ENCODE peak calls at places on chromosome 12, in seven cellular contexts. One of them, this sample, is unnamed.

GRCh38 chr12:50224026-50224692 is 57.0 kb upstream of the CERS5 start:
- DNase-seq in Calu3: peak
- DNase-seq in mammary epithelial cell: peak
- DNase-seq in dorsolateral prefrontal cortex: no peak
- DNase-seq in IMR-90: peak
- DNase-seq in endothelial cell: no peak
- DNase-seq in left ventricle myocardium inferior: no peak
- DNase-seq in this sample: no peak

GRCh38 chr12:28110329-28110728 is 79.9 kb upstream of the CCDC91 start:
- DNase-seq in IMR-90: no peak
- DNase-seq in endothelial cell: no peak
- DNase-seq in dorsolateral prefrontal cortex: no peak
- DNase-seq in mammary epithelial cell: no peak
- DNase-seq in left ventricle myocardium inferior: no peak
- DNase-seq in Calu3: no peak
- DNase-seq in this sample: no peak

GRCh38 chr12:29148958-29149690 is at the start of gene FAR2:
- DNase-seq in mammary epithelial cell: peak
- DNase-seq in IMR-90: no peak
- DNase-seq in Calu3: peak
- DNase-seq in endothelial cell: peak
- DNase-seq in left ventricle myocardium inferior: peak
- DNase-seq in dorsolateral prefrontal cortex: peak
- DNase-seq in this sample: no peak

GRCh38 chr12:67748761-67749075 is 100.2 kb downstream of the DYRK2 start:
- DNase-seq in dorsolateral prefrontal cortex: no peak
- DNase-seq in IMR-90: peak
- DNase-seq in left ventricle myocardium inferior: no peak
- DNase-seq in mammary epithelial cell: peak
- DNase-seq in endothelial cell: no peak
- DNase-seq in Calu3: no peak
- DNase-seq in this sample: no peak

GRCh38 chr12:79975143-79975542 is 40.2 kb upstream of the PPP1R12A start:
- DNase-seq in endothelial cell: no peak
- DNase-seq in left ventricle myocardium inferior: no peak
- DNase-seq in mammary epithelial cell: no peak
- DNase-seq in dorsolateral prefrontal cortex: no peak
- DNase-seq in Calu3: no peak
- DNase-seq in IMR-90: no peak
- DNase-seq in this sample: no peak

GRCh38 chr12:19616781-19617180 is 177.5 kb downstream of the AEBP2 start:
- DNase-seq in IMR-90: no peak
- DNase-seq in left ventricle myocardium inferior: no peak
- DNase-seq in mammary epithelial cell: no peak
- DNase-seq in Calu3: no peak
- DNase-seq in dorsolateral prefrontal cortex: no peak
- DNase-seq in endothelial cell: no peak
- DNase-seq in this sample: no peak

GRCh38 chr12:121295123-121295745 is 1.3 kb downstream of the CAMKK2 start:
- DNase-seq in Calu3: peak
- DNase-seq in IMR-90: no peak
- DNase-seq in mammary epithelial cell: no peak
- DNase-seq in dorsolateral prefrontal cortex: no peak
- DNase-seq in left ventricle myocardium inferior: no peak
- DNase-seq in endothelial cell: no peak
- DNase-seq in this sample: no peak

GRCh38 chr12:111330800-111331752 is 37.8 kb downstream of the PHETA1 start:
- DNase-seq in mammary epithelial cell: peak
- DNase-seq in Calu3: peak
- DNase-seq in IMR-90: peak
- DNase-seq in dorsolateral prefrontal cortex: no peak
- DNase-seq in left ventricle myocardium inferior: no peak
- DNase-seq in endothelial cell: no peak
- DNase-seq in this sample: no peak

GRCh38 chr12:68080577-68080976 is 79.0 kb downstream of the IFNG start:
- DNase-seq in dorsolateral prefrontal cortex: no peak
- DNase-seq in Calu3: no peak
- DNase-seq in mammary epithelial cell: no peak
- DNase-seq in IMR-90: no peak
- DNase-seq in left ventricle myocardium inferior: no peak
- DNase-seq in endothelial cell: no peak
- DNase-seq in this sample: no peak

GRCh38 chr12:32419520-32419960 is 20.2 kb downstream of the FGD4 start:
- DNase-seq in Calu3: no peak
- DNase-seq in IMR-90: peak
- DNase-seq in left ventricle myocardium inferior: no peak
- DNase-seq in dorsolateral prefrontal cortex: no peak
- DNase-seq in mammary epithelial cell: peak
- DNase-seq in endothelial cell: no peak
- DNase-seq in this sample: no peak

GRCh38 chr12:96447256-96447655 is 42.1 kb upstream of the CFAP54 start:
- DNase-seq in left ventricle myocardium inferior: no peak
- DNase-seq in Calu3: no peak
- DNase-seq in mammary epithelial cell: no peak
- DNase-seq in endothelial cell: no peak
- DNase-seq in dorsolateral prefrontal cortex: no peak
- DNase-seq in IMR-90: no peak
- DNase-seq in this sample: no peak

GRCh38 chr12:48968467-48968866 is 3.1 kb downstream of the WNT10B start:
- DNase-seq in Calu3: no peak
- DNase-seq in left ventricle myocardium inferior: no peak
- DNase-seq in mammary epithelial cell: no peak
- DNase-seq in dorsolateral prefrontal cortex: no peak
- DNase-seq in endothelial cell: no peak
- DNase-seq in IMR-90: no peak
- DNase-seq in this sample: no peak

GRCh38 chr12:40921563-40922163 is 229.4 kb downstream of the CNTN1 start:
- DNase-seq in endothelial cell: no peak
- DNase-seq in left ventricle myocardium inferior: no peak
- DNase-seq in mammary epithelial cell: no peak
- DNase-seq in dorsolateral prefrontal cortex: no peak
- DNase-seq in IMR-90: peak
- DNase-seq in Calu3: no peak
- DNase-seq in this sample: no peak

GRCh38 chr12:114700392-114701103 is 16.6 kb upstream of the TBX3 start:
- DNase-seq in endothelial cell: no peak
- DNase-seq in IMR-90: no peak
- DNase-seq in left ventricle myocardium inferior: no peak
- DNase-seq in mammary epithelial cell: no peak
- DNase-seq in Calu3: no peak
- DNase-seq in dorsolateral prefrontal cortex: no peak
- DNase-seq in this sample: no peak

GRCh38 chr12:127205781-127206535 is 1061.0 kb upstream of the TMEM132C start:
- DNase-seq in mammary epithelial cell: no peak
- DNase-seq in dorsolateral prefrontal cortex: no peak
- DNase-seq in left ventricle myocardium inferior: no peak
- DNase-seq in endothelial cell: no peak
- DNase-seq in IMR-90: no peak
- DNase-seq in Calu3: no peak
- DNase-seq in this sample: no peak

GRCh38 chr12:26744697-26745440 is 88.1 kb downstream of the ITPR2 start:
- DNase-seq in IMR-90: no peak
- DNase-seq in left ventricle myocardium inferior: no peak
- DNase-seq in endothelial cell: no peak
- DNase-seq in mammary epithelial cell: no peak
- DNase-seq in Calu3: no peak
- DNase-seq in dorsolateral prefrontal cortex: no peak
- DNase-seq in this sample: no peak

GRCh38 chr12:1093166-1093751 is 102.2 kb downstream of the ERC1 start:
- DNase-seq in left ventricle myocardium inferior: no peak
- DNase-seq in mammary epithelial cell: peak
- DNase-seq in endothelial cell: peak
- DNase-seq in Calu3: peak
- DNase-seq in dorsolateral prefrontal cortex: no peak
- DNase-seq in IMR-90: peak
- DNase-seq in this sample: no peak

GRCh38 chr12:128820723-128821432 is 2.9 kb downstream of the SLC15A4 start:
- DNase-seq in Calu3: no peak
- DNase-seq in mammary epithelial cell: no peak
- DNase-seq in left ventricle myocardium inferior: peak
- DNase-seq in endothelial cell: no peak
- DNase-seq in IMR-90: no peak
- DNase-seq in dorsolateral prefrontal cortex: no peak
- DNase-seq in this sample: no peak

GRCh38 chr12:57372233-57372632 is 58.6 kb downstream of the R3HDM2 start:
- DNase-seq in IMR-90: peak
- DNase-seq in Calu3: no peak
- DNase-seq in endothelial cell: no peak
- DNase-seq in dorsolateral prefrontal cortex: no peak
- DNase-seq in mammary epithelial cell: no peak
- DNase-seq in left ventricle myocardium inferior: no peak
- DNase-seq in this sample: peak

GRCh38 chr12:64004639-64005038 is 160.1 kb downstream of the SRGAP1 start:
- DNase-seq in mammary epithelial cell: no peak
- DNase-seq in left ventricle myocardium inferior: no peak
- DNase-seq in IMR-90: peak
- DNase-seq in endothelial cell: no peak
- DNase-seq in dorsolateral prefrontal cortex: no peak
- DNase-seq in Calu3: no peak
- DNase-seq in this sample: no peak

GRCh38 chr12:5954661-5955060 is 9.6 kb upstream of the ANO2 start:
- DNase-seq in endothelial cell: no peak
- DNase-seq in Calu3: no peak
- DNase-seq in mammary epithelial cell: no peak
- DNase-seq in left ventricle myocardium inferior: no peak
- DNase-seq in IMR-90: no peak
- DNase-seq in dorsolateral prefrontal cortex: no peak
- DNase-seq in this sample: no peak

DNA sequence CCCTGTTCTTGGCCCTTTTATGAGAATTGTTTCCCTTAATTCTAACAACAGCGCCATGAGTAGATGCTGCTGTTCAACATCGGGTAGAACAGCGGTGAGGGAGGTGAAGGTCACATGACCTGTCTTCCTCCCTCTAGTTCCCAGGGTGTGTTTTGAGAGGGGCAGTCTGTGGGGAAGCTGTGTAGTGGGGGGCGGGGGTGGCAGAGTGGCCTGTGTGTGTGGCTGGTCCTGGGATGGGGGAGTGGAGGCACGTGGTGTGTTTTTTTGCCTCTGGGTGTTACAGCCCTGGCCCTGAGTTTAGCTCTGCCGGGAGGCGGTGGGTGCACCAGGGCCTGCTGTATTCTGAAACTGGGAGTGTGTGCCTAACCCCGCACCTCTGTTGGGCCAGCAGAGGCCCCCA is 202.7 kb downstream of the TSPAN9 start:
- DNase-seq in mammary epithelial cell: no peak
- DNase-seq in dorsolateral prefrontal cortex: no peak
- DNase-seq in Calu3: no peak
- DNase-seq in IMR-90: no peak
- DNase-seq in left ventricle myocardium inferior: no peak
- DNase-seq in endothelial cell: no peak
- DNase-seq in this sample: no peak
- TF ChIP-seq CTCF in mammary epithelial cell: no peak
- TF ChIP-seq CTCF in dorsolateral prefrontal cortex: no peak
- TF ChIP-seq CTCF in Calu3: no peak
- TF ChIP-seq CTCF in IMR-90: no peak
- TF ChIP-seq CTCF in left ventricle myocardium inferior: no peak
- TF ChIP-seq CTCF in endothelial cell: no peak
- TF ChIP-seq CTCF in this sample: no peak

DNA sequence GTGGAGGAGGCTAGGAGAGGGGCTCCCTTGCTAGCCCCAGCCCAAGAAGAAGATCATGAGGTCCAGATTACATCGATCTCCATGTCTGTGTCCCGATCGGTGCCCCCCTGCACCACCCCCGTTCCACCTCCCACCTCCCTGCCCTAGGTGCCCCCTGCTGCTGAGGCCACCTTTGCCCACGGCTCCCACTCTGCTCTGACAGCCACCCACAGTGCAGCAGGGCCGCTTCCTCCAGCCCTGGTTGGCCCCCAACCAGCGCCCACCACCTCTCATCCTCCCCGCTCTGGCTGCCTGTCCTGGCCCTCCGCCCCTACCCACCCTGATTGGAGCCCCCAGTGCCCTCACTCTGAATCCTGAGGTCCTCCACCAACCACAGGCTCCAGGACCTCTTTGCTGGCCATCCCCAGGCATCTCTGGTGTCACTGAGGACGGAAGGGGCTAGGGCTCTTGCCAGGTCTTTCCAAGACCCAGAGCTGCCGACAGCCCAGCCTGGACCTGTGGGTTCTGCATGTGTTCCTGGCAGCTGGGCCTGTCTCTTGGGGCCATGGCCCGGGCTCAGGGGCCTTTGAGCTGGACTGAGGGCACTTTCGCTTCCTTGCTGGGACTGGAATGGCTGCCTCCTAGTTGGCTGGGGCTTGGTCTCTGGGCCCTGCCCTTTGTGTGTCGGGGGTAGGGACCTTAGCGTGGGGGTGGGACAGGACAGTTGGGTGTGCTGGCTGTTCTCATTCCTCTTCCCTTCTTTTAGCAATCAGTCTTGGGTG is 7.2 kb upstream of the PLXNC1 start:
- DNase-seq in Calu3: no peak
- DNase-seq in left ventricle myocardium inferior: no peak
- DNase-seq in IMR-90: no peak
- DNase-seq in dorsolateral prefrontal cortex: no peak
- DNase-seq in endothelial cell: no peak
- DNase-seq in mammary epithelial cell: no peak
- DNase-seq in this sample: no peak
- TF ChIP-seq CTCF in Calu3: no peak
- TF ChIP-seq CTCF in left ventricle myocardium inferior: no peak
- TF ChIP-seq CTCF in IMR-90: no peak
- TF ChIP-seq CTCF in dorsolateral prefrontal cortex: no peak
- TF ChIP-seq CTCF in endothelial cell: no peak
- TF ChIP-seq CTCF in mammary epithelial cell: no peak
- TF ChIP-seq CTCF in this sample: no peak

GRCh38 chr12:118065380-118065779 is 4.4 kb upstream of the WSB2 start:
- DNase-seq in Calu3: no peak
- DNase-seq in IMR-90: no peak
- DNase-seq in dorsolateral prefrontal cortex: no peak
- DNase-seq in endothelial cell: no peak
- DNase-seq in mammary epithelial cell: no peak
- DNase-seq in left ventricle myocardium inferior: no peak
- DNase-seq in this sample: no peak

GRCh38 chr12:118061876-118062791 is 1.2 kb upstream of the WSB2 start:
- DNase-seq in IMR-90: peak
- DNase-seq in left ventricle myocardium inferior: peak
- DNase-seq in Calu3: peak
- DNase-seq in mammary epithelial cell: peak
- DNase-seq in endothelial cell: peak
- DNase-seq in dorsolateral prefrontal cortex: no peak
- DNase-seq in this sample: peak

GRCh38 chr12:118063567-118064391 is 2.8 kb upstream of the WSB2 start:
- DNase-seq in IMR-90: peak
- DNase-seq in endothelial cell: no peak
- DNase-seq in mammary epithelial cell: no peak
- DNase-seq in Calu3: no peak
- DNase-seq in dorsolateral prefrontal cortex: no peak
- DNase-seq in left ventricle myocardium inferior: no peak
- DNase-seq in this sample: no peak

GRCh38 chr12:118061011-118061875 is at the start of gene WSB2:
- DNase-seq in dorsolateral prefrontal cortex: peak
- DNase-seq in IMR-90: peak
- DNase-seq in Calu3: peak
- DNase-seq in mammary epithelial cell: peak
- DNase-seq in left ventricle myocardium inferior: peak
- DNase-seq in endothelial cell: peak
- DNase-seq in this sample: no peak

GRCh38 chr12:118064608-118065007 is 3.6 kb upstream of the WSB2 start:
- DNase-seq in IMR-90: no peak
- DNase-seq in left ventricle myocardium inferior: no peak
- DNase-seq in endothelial cell: peak
- DNase-seq in mammary epithelial cell: no peak
- DNase-seq in Calu3: no peak
- DNase-seq in dorsolateral prefrontal cortex: no peak
- DNase-seq in this sample: no peak
- TF ChIP-seq CTCF in IMR-90: no peak
- TF ChIP-seq CTCF in left ventricle myocardium inferior: no peak
- TF ChIP-seq CTCF in endothelial cell: peak
- TF ChIP-seq CTCF in mammary epithelial cell: no peak
- TF ChIP-seq CTCF in Calu3: no peak
- TF ChIP-seq CTCF in dorsolateral prefrontal cortex: no peak
- TF ChIP-seq CTCF in this sample: no peak

GRCh38 chr12:104976703-104977102 is 9.4 kb upstream of the NOPCHAP1 start:
- DNase-seq in left ventricle myocardium inferior: no peak
- DNase-seq in dorsolateral prefrontal cortex: no peak
- DNase-seq in IMR-90: no peak
- DNase-seq in mammary epithelial cell: no peak
- DNase-seq in Calu3: no peak
- DNase-seq in endothelial cell: no peak
- DNase-seq in this sample: no peak
- TF ChIP-seq CTCF in left ventricle myocardium inferior: no peak
- TF ChIP-seq CTCF in dorsolateral prefrontal cortex: no peak
- TF ChIP-seq CTCF in IMR-90: no peak
- TF ChIP-seq CTCF in mammary epithelial cell: no peak
- TF ChIP-seq CTCF in Calu3: no peak
- TF ChIP-seq CTCF in endothelial cell: no peak
- TF ChIP-seq CTCF in this sample: no peak

This sample was measured in ascending aorta.